ENCODE peak calls at places on chromosome 11, in seven cellular contexts. One of them, this sample, is unnamed.
A peak's percentile ranks its signal among the peaks of the same experiment; 100 is the strongest.

GRCh38 chr11:122893131-122893530 is 10.6 kb downstream of the JHY start:
- DNase-seq in sigmoid colon: no peak
- DNase-seq in psoas muscle: no peak
- DNase-seq in astrocyte of the cerebellum: no peak
- DNase-seq in NB4: peak; percentile 70
- DNase-seq in endothelial cell: no peak
- DNase-seq in gastrocnemius medialis: no peak
- DNase-seq in this sample: no peak

GRCh38 chr11:110425751-110426545 is 3.8 kb upstream of the FDX1 start:
- DNase-seq in NB4: peak; percentile 94
- DNase-seq in psoas muscle: no peak
- DNase-seq in sigmoid colon: no peak
- DNase-seq in gastrocnemius medialis: no peak
- DNase-seq in endothelial cell: no peak
- DNase-seq in astrocyte of the cerebellum: peak; percentile 65
- DNase-seq in this sample: no peak

GRCh38 chr11:93936416-93936815 is 84.7 kb upstream of the HEPHL1 start:
- DNase-seq in gastrocnemius medialis: no peak
- DNase-seq in astrocyte of the cerebellum: no peak
- DNase-seq in NB4: no peak
- DNase-seq in sigmoid colon: no peak
- DNase-seq in psoas muscle: no peak
- DNase-seq in endothelial cell: no peak
- DNase-seq in this sample: no peak

GRCh38 chr11:3169235-3169951 is 4.3 kb upstream of the OSBPL5 start:
- DNase-seq in psoas muscle: peak; percentile 80
- DNase-seq in sigmoid colon: peak; percentile 79
- DNase-seq in endothelial cell: no peak
- DNase-seq in NB4: peak; percentile 97
- DNase-seq in gastrocnemius medialis: peak; percentile 38
- DNase-seq in astrocyte of the cerebellum: no peak
- DNase-seq in this sample: no peak

GRCh38 chr11:12677131-12677530 is 2.9 kb downstream of the TEAD1 start:
- DNase-seq in astrocyte of the cerebellum: no peak
- DNase-seq in psoas muscle: no peak
- DNase-seq in endothelial cell: no peak
- DNase-seq in NB4: no peak
- DNase-seq in sigmoid colon: no peak
- DNase-seq in gastrocnemius medialis: no peak
- DNase-seq in this sample: no peak

GRCh38 chr11:57901278-57901677 is 122.4 kb upstream of the OR9Q1 start:
- DNase-seq in NB4: no peak
- DNase-seq in gastrocnemius medialis: no peak
- DNase-seq in endothelial cell: no peak
- DNase-seq in astrocyte of the cerebellum: no peak
- DNase-seq in psoas muscle: no peak
- DNase-seq in sigmoid colon: no peak
- DNase-seq in this sample: no peak

GRCh38 chr11:86595401-86595800 is 77.0 kb downstream of the ME3 start:
- DNase-seq in gastrocnemius medialis: no peak
- DNase-seq in endothelial cell: no peak
- DNase-seq in sigmoid colon: no peak
- DNase-seq in psoas muscle: no peak
- DNase-seq in NB4: no peak
- DNase-seq in astrocyte of the cerebellum: no peak
- DNase-seq in this sample: no peak

GRCh38 chr11:22634897-22635629 is 9.4 kb upstream of the FANCF start:
- DNase-seq in NB4: no peak
- DNase-seq in astrocyte of the cerebellum: no peak
- DNase-seq in endothelial cell: no peak
- DNase-seq in sigmoid colon: no peak
- DNase-seq in gastrocnemius medialis: no peak
- DNase-seq in psoas muscle: no peak
- DNase-seq in this sample: no peak

GRCh38 chr11:19753451-19754041 is 40.9 kb downstream of the NAV2 start:
- DNase-seq in psoas muscle: no peak
- DNase-seq in gastrocnemius medialis: no peak
- DNase-seq in NB4: no peak
- DNase-seq in endothelial cell: no peak
- DNase-seq in sigmoid colon: no peak
- DNase-seq in astrocyte of the cerebellum: no peak
- DNase-seq in this sample: no peak

GRCh38 chr11:122309262-122309925 is 193.4 kb upstream of the BLID start:
- DNase-seq in gastrocnemius medialis: peak; percentile 20
- DNase-seq in sigmoid colon: no peak
- DNase-seq in psoas muscle: no peak
- DNase-seq in endothelial cell: no peak
- DNase-seq in NB4: peak; percentile 57
- DNase-seq in astrocyte of the cerebellum: peak; percentile 59
- DNase-seq in this sample: no peak

GRCh38 chr11:122093731-122094130 is 22.3 kb downstream of the BLID start:
- DNase-seq in NB4: no peak
- DNase-seq in astrocyte of the cerebellum: peak; percentile 59
- DNase-seq in sigmoid colon: no peak
- DNase-seq in psoas muscle: no peak
- DNase-seq in gastrocnemius medialis: no peak
- DNase-seq in endothelial cell: no peak
- DNase-seq in this sample: no peak

GRCh38 chr11:44993971-44994705 is 43.5 kb upstream of the TP53I11 start:
- DNase-seq in gastrocnemius medialis: no peak
- DNase-seq in astrocyte of the cerebellum: no peak
- DNase-seq in NB4: no peak
- DNase-seq in endothelial cell: no peak
- DNase-seq in sigmoid colon: no peak
- DNase-seq in psoas muscle: no peak
- DNase-seq in this sample: no peak

GRCh38 chr11:10441652-10442503 is 13.2 kb upstream of the AMPD3 start:
- DNase-seq in astrocyte of the cerebellum: no peak
- DNase-seq in psoas muscle: no peak
- DNase-seq in NB4: peak; percentile 80
- DNase-seq in sigmoid colon: no peak
- DNase-seq in gastrocnemius medialis: no peak
- DNase-seq in endothelial cell: no peak
- DNase-seq in this sample: peak; percentile 69

GRCh38 chr11:105100206-105100605 is 39.4 kb downstream of the CARD18 start:
- DNase-seq in astrocyte of the cerebellum: no peak
- DNase-seq in gastrocnemius medialis: no peak
- DNase-seq in sigmoid colon: no peak
- DNase-seq in psoas muscle: no peak
- DNase-seq in endothelial cell: no peak
- DNase-seq in NB4: no peak
- DNase-seq in this sample: no peak

GRCh38 chr11:75431533-75432525 is 1.2 kb downstream of the KLHL35 start:
- DNase-seq in sigmoid colon: no peak
- DNase-seq in astrocyte of the cerebellum: no peak
- DNase-seq in endothelial cell: peak; percentile 30
- DNase-seq in NB4: no peak
- DNase-seq in psoas muscle: peak; percentile 53
- DNase-seq in gastrocnemius medialis: no peak
- DNase-seq in this sample: no peak

GRCh38 chr11:128786507-128786906 is 80.6 kb downstream of the KCNJ1 start:
- DNase-seq in astrocyte of the cerebellum: no peak
- DNase-seq in gastrocnemius medialis: no peak
- DNase-seq in NB4: no peak
- DNase-seq in endothelial cell: no peak
- DNase-seq in sigmoid colon: no peak
- DNase-seq in psoas muscle: no peak
- DNase-seq in this sample: no peak

GRCh38 chr11:110524227-110524626 is 94.5 kb downstream of the FDX1 start:
- DNase-seq in astrocyte of the cerebellum: no peak
- DNase-seq in sigmoid colon: no peak
- DNase-seq in psoas muscle: no peak
- DNase-seq in gastrocnemius medialis: no peak
- DNase-seq in endothelial cell: no peak
- DNase-seq in NB4: no peak
- DNase-seq in this sample: no peak

GRCh38 chr11:120574881-120575280 is 63.3 kb downstream of the GRIK4 start:
- DNase-seq in endothelial cell: no peak
- DNase-seq in NB4: no peak
- DNase-seq in sigmoid colon: peak; percentile 18
- DNase-seq in astrocyte of the cerebellum: no peak
- DNase-seq in gastrocnemius medialis: no peak
- DNase-seq in psoas muscle: no peak
- DNase-seq in this sample: no peak

GRCh38 chr11:113484223-113484622 is 9.0 kb upstream of the DRD2 start:
- DNase-seq in psoas muscle: no peak
- DNase-seq in astrocyte of the cerebellum: no peak
- DNase-seq in sigmoid colon: no peak
- DNase-seq in NB4: no peak
- DNase-seq in gastrocnemius medialis: no peak
- DNase-seq in endothelial cell: no peak
- DNase-seq in this sample: no peak

GRCh38 chr11:71324788-71325417 is 72.5 kb upstream of the SHANK2 start:
- DNase-seq in NB4: no peak
- DNase-seq in astrocyte of the cerebellum: no peak
- DNase-seq in endothelial cell: no peak
- DNase-seq in gastrocnemius medialis: no peak
- DNase-seq in sigmoid colon: peak; percentile 55
- DNase-seq in psoas muscle: no peak
- DNase-seq in this sample: no peak

GRCh38 chr11:88035271-88035670 is 140.0 kb downstream of the RAB38 start:
- DNase-seq in endothelial cell: no peak
- DNase-seq in psoas muscle: no peak
- DNase-seq in NB4: no peak
- DNase-seq in gastrocnemius medialis: no peak
- DNase-seq in astrocyte of the cerebellum: no peak
- DNase-seq in sigmoid colon: no peak
- DNase-seq in this sample: no peak

GRCh38 chr11:59668188-59668949 is 468 bp downstream of the PATL1 start:
- DNase-seq in psoas muscle: peak; percentile 76
- DNase-seq in endothelial cell: peak; percentile 26
- DNase-seq in NB4: peak; percentile 65
- DNase-seq in sigmoid colon: peak; percentile 86
- DNase-seq in gastrocnemius medialis: peak; percentile 53
- DNase-seq in astrocyte of the cerebellum: no peak
- DNase-seq in this sample: peak; percentile 70

GRCh38 chr11:73410627-73411026 is 34.4 kb downstream of the RELT start:
- DNase-seq in sigmoid colon: no peak
- DNase-seq in psoas muscle: no peak
- DNase-seq in gastrocnemius medialis: no peak
- DNase-seq in astrocyte of the cerebellum: no peak
- DNase-seq in NB4: no peak
- DNase-seq in endothelial cell: no peak
- DNase-seq in this sample: no peak

DNA sequence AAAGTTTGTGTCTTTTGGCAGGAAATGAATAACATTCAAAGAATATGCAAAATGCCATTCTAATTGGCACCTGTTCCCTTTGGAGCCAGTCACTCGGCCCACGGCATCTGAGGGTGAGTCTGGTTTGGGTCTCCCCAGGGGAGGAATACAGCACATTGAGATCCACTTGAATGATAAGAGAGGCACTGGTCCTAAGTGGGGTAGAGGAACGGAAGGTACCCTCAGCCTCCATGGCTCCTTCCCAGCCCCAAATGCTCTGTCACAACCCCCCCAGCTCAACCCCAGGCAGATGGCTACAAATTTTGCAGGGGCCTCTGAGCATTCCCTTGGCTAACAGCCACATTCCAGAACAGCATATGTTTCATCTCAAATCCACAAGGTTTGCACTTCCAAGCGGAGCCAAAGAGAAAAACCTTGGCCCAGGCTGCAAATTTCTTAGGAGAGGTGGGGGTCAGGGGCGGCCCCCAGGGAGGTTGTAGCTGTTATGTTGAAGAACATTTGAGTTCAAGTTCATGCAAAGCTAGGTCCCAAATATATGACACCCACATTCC is 71.8 kb downstream of the RPUSD4 start:
- DNase-seq in astrocyte of the cerebellum: peak; percentile 60
- DNase-seq in psoas muscle: no peak
- DNase-seq in NB4: no peak
- DNase-seq in gastrocnemius medialis: no peak
- DNase-seq in sigmoid colon: peak; percentile 86
- DNase-seq in endothelial cell: no peak
- DNase-seq in this sample: no peak
- TF ChIP-seq CTCF in astrocyte of the cerebellum: no peak
- TF ChIP-seq CTCF in psoas muscle: no peak
- TF ChIP-seq CTCF in NB4: no peak
- TF ChIP-seq CTCF in gastrocnemius medialis: no peak
- TF ChIP-seq CTCF in sigmoid colon: no peak
- TF ChIP-seq CTCF in endothelial cell: no peak
- TF ChIP-seq CTCF in this sample: no peak

GRCh38 chr11:64251722-64251985 is 324 bp downstream of the PLCB3 start:
- DNase-seq in sigmoid colon: no peak
- DNase-seq in endothelial cell: no peak
- DNase-seq in astrocyte of the cerebellum: no peak
- DNase-seq in psoas muscle: no peak
- DNase-seq in NB4: no peak
- DNase-seq in gastrocnemius medialis: no peak
- DNase-seq in this sample: no peak

GRCh38 chr11:64253481-64253880 is 2.2 kb downstream of the PLCB3 start:
- DNase-seq in psoas muscle: peak; percentile 83
- DNase-seq in astrocyte of the cerebellum: no peak
- DNase-seq in endothelial cell: no peak
- DNase-seq in NB4: no peak
- DNase-seq in gastrocnemius medialis: no peak
- DNase-seq in sigmoid colon: no peak
- DNase-seq in this sample: no peak

GRCh38 chr11:64253043-64253442 is 1.7 kb downstream of the PLCB3 start:
- DNase-seq in astrocyte of the cerebellum: no peak
- DNase-seq in NB4: no peak
- DNase-seq in endothelial cell: no peak
- DNase-seq in gastrocnemius medialis: no peak
- DNase-seq in sigmoid colon: no peak
- DNase-seq in psoas muscle: peak; percentile 41
- DNase-seq in this sample: no peak

GRCh38 chr11:64250875-64251721 is at the start of gene PLCB3:
- DNase-seq in psoas muscle: peak; percentile 82
- DNase-seq in astrocyte of the cerebellum: no peak
- DNase-seq in sigmoid colon: peak; percentile 79
- DNase-seq in gastrocnemius medialis: no peak
- DNase-seq in NB4: peak; percentile 68
- DNase-seq in endothelial cell: peak; percentile 82
- DNase-seq in this sample: peak; percentile 97

GRCh38 chr11:64251986-64252837 is 882 bp downstream of the PLCB3 start:
- DNase-seq in NB4: no peak
- DNase-seq in endothelial cell: peak; percentile 38
- DNase-seq in gastrocnemius medialis: no peak
- DNase-seq in sigmoid colon: peak; percentile 77
- DNase-seq in psoas muscle: peak; percentile 74
- DNase-seq in astrocyte of the cerebellum: no peak
- DNase-seq in this sample: peak; percentile 69
- TF ChIP-seq CTCF in NB4: peak; percentile 60
- TF ChIP-seq CTCF in endothelial cell: no peak
- TF ChIP-seq CTCF in gastrocnemius medialis: no peak
- TF ChIP-seq CTCF in sigmoid colon: peak; percentile 41
- TF ChIP-seq CTCF in psoas muscle: no peak
- TF ChIP-seq CTCF in astrocyte of the cerebellum: peak; percentile 49
- TF ChIP-seq CTCF in this sample: peak; percentile 41

GRCh38 chr11:469684-470667 is 19.9 kb downstream of the PTDSS2 start:
- DNase-seq in sigmoid colon: peak; percentile 89
- DNase-seq in gastrocnemius medialis: peak; percentile 33
- DNase-seq in astrocyte of the cerebellum: peak; percentile 13
- DNase-seq in psoas muscle: peak; percentile 52
- DNase-seq in NB4: no peak
- DNase-seq in endothelial cell: peak; percentile 37
- DNase-seq in this sample: no peak
- TF ChIP-seq CTCF in sigmoid colon: no peak
- TF ChIP-seq CTCF in gastrocnemius medialis: no peak
- TF ChIP-seq CTCF in astrocyte of the cerebellum: peak; percentile 24
- TF ChIP-seq CTCF in psoas muscle: no peak
- TF ChIP-seq CTCF in NB4: no peak
- TF ChIP-seq CTCF in endothelial cell: no peak
- TF ChIP-seq CTCF in this sample: no peak

GRCh38 chr11:61626580-61627380 is 45.9 kb upstream of the SYT7 start:
- DNase-seq in gastrocnemius medialis: peak; percentile 69
- DNase-seq in sigmoid colon: no peak
- DNase-seq in endothelial cell: no peak
- DNase-seq in psoas muscle: peak; percentile 64
- DNase-seq in astrocyte of the cerebellum: no peak
- DNase-seq in NB4: no peak
- DNase-seq in this sample: no peak
- TF ChIP-seq CTCF in gastrocnemius medialis: no peak
- TF ChIP-seq CTCF in sigmoid colon: no peak
- TF ChIP-seq CTCF in endothelial cell: no peak
- TF ChIP-seq CTCF in psoas muscle: no peak
- TF ChIP-seq CTCF in astrocyte of the cerebellum: no peak
- TF ChIP-seq CTCF in NB4: no peak
- TF ChIP-seq CTCF in this sample: no peak

This sample was measured in GM20000.